ENCODE peak calls at places on chromosomes 7 and 10, in eight cellular contexts. O is psoas muscle; D is OCI-LY7; N is body of pancreas; B is small intestine; J is hepatocyte; Z is IMR-90; L is CD4-positive, CD25-positive, alpha-beta regulatory T cell. F is an unnamed sample.

GRCh38 chr10:97333351-97333600 is 1.3 kb downstream of the FRAT2 start:
- DNase-seq in O (no peak), D (peak; percentile 28), N (no peak), B (no peak), J (peak; percentile 52), Z (peak; percentile 36), L (no peak), F (no peak)

GRCh38 chr7:71682841-71683341 is 550.9 kb downstream of the GALNT17 start:
- DNase-seq in O (no peak), D (no peak), N (no peak), B (no peak), J (peak; percentile 19), Z (no peak), L (no peak), F (no peak)

GRCh38 chr10:1050555-1050954 is 1.6 kb upstream of the IDI1 start:
- DNase-seq in O (no peak), D (peak; percentile 78), N (no peak), B (peak; percentile 79), J (peak; percentile 70), Z (no peak), L (peak; percentile 38), F (no peak)

GRCh38 chr7:75971961-75972763 is 22.2 kb downstream of the TMEM120A start:
- DNase-seq in O (peak; percentile 82), D (no peak), N (no peak), B (no peak), J (no peak), Z (no peak), L (no peak), F (peak; percentile 25)

GRCh38 chr10:54900584-54900983 is 99.6 kb upstream of the PCDH15 start:
- DNase-seq in O (no peak), D (no peak), N (no peak), B (no peak), J (no peak), Z (no peak), L (no peak), F (no peak)

GRCh38 chr7:158676898-158677297 is 27.7 kb downstream of the NCAPG2 start:
- DNase-seq in O (no peak), D (no peak), N (no peak), B (no peak), J (no peak), Z (no peak), L (no peak), F (no peak)

GRCh38 chr7:134649231-134649775 is 2.6 kb downstream of the BPGM start:
- DNase-seq in O (no peak), D (peak; percentile 40), N (no peak), B (no peak), J (no peak), Z (peak; percentile 37), L (no peak), F (peak; percentile 43)

GRCh38 chr7:38660427-38661099 is 29.4 kb upstream of the AMPH start:
- DNase-seq in O (no peak), D (peak; percentile 44), N (no peak), B (peak; percentile 5), J (peak; percentile 37), Z (peak; percentile 56), L (no peak), F (peak; percentile 71)

GRCh38 chr7:157876469-157877285 is 539.9 kb downstream of the DNAJB6 start:
- DNase-seq in O (no peak), D (no peak), N (no peak), B (no peak), J (no peak), Z (no peak), L (no peak), F (no peak)

GRCh38 chr10:127797339-127797738 is 60.4 kb downstream of the FOXI2 start:
- DNase-seq in O (no peak), D (peak; percentile 3), N (no peak), B (peak; percentile 5), J (peak; percentile 67), Z (peak; percentile 20), L (no peak), F (no peak)

GRCh38 chr10:69573056-69573806 is at the start of gene NEUROG3:
- DNase-seq in O (peak; percentile 34), D (peak; percentile 27), N (no peak), B (no peak), J (no peak), Z (no peak), L (no peak), F (no peak)

GRCh38 chr7:151686016-151686766 is 166.5 kb upstream of the RHEB start:
- DNase-seq in O (no peak), D (no peak), N (no peak), B (peak; percentile 59), J (peak; percentile 45), Z (no peak), L (no peak), F (no peak)

GRCh38 chr10:45454262-45454661 is 80.2 kb downstream of the ALOX5 start:
- DNase-seq in O (no peak), D (no peak), N (peak; percentile 54), B (no peak), J (no peak), Z (no peak), L (no peak), F (no peak)

GRCh38 chr10:109343293-109343692 is 580.0 kb downstream of the XPNPEP1 start:
- DNase-seq in O (no peak), D (no peak), N (no peak), B (no peak), J (no peak), Z (peak; percentile 87), L (no peak), F (no peak)

GRCh38 chr10:71744897-71745658 is 25.5 kb upstream of the C10orf105 start:
- DNase-seq in O (no peak), D (no peak), N (no peak), B (no peak), J (no peak), Z (no peak), L (no peak), F (no peak)
- H3K4me1 ChIP-seq in O (peaks cover 35% of the 10 kb centered on the region), D (peaks cover 43% of the 10 kb centered on the region), N (peaks cover 30% of the 10 kb centered on the region), B (peaks cover 16% of the 10 kb centered on the region), J (peaks cover 22% of the 10 kb centered on the region), Z (peaks cover 2% of the 10 kb centered on the region), L (peaks cover 100% of the 10 kb centered on the region), F (peaks cover 38% of the 10 kb centered on the region)

GRCh38 chr7:155806096-155806871 is 6.0 kb downstream of the SHH start:
- DNase-seq in O (no peak), D (no peak), N (no peak), B (no peak), J (no peak), Z (no peak), L (no peak), F (no peak)

GRCh38 chr7:155804431-155804831 is 7.8 kb downstream of the SHH start:
- DNase-seq in O (no peak), D (no peak), N (no peak), B (no peak), J (no peak), Z (no peak), L (no peak), F (no peak)

GRCh38 chr7:155803418-155804376 is 8.6 kb downstream of the SHH start:
- DNase-seq in O (no peak), D (no peak), N (no peak), B (no peak), J (peak; percentile 70), Z (no peak), L (no peak), F (peak; percentile 45)

GRCh38 chr7:155805826-155806095 is 6.5 kb downstream of the SHH start:
- DNase-seq in O (no peak), D (no peak), N (no peak), B (no peak), J (no peak), Z (no peak), L (no peak), F (no peak)

GRCh38 chr7:155804897-155805825 is 7.1 kb downstream of the SHH start:
- DNase-seq in O (no peak), D (no peak), N (peak; percentile 66), B (no peak), J (peak; percentile 81), Z (peak; percentile 65), L (no peak), F (peak; percentile 81)
- H3K4me1 ChIP-seq in O (peaks cover 19% of the 10 kb centered on the region), D (no peaks in the 10 kb centered on the region), N (peaks cover 58% of the 10 kb centered on the region), B (no peaks in the 10 kb centered on the region), J (peaks cover 36% of the 10 kb centered on the region), Z (peaks cover 5% of the 10 kb centered on the region), L (peaks cover 32% of the 10 kb centered on the region), F (peaks cover 14% of the 10 kb centered on the region)

GRCh38 chr10:21503580-21503979 is 21.9 kb downstream of the SKIDA1 start:
- DNase-seq in O (no peak), D (no peak), N (no peak), B (no peak), J (no peak), Z (no peak), L (no peak), F (no peak)
- H3K4me1 ChIP-seq in O (no peaks in the 10 kb centered on the region), D (no peaks in the 10 kb centered on the region), N (no peaks in the 10 kb centered on the region), B (no peaks in the 10 kb centered on the region), J (peaks cover 32% of the 10 kb centered on the region), Z (no peaks in the 10 kb centered on the region), L (peaks cover 9% of the 10 kb centered on the region), F (no peaks in the 10 kb centered on the region)

GRCh38 chr10:48582970-48583369 is 21.9 kb downstream of the ARHGAP22 start:
- DNase-seq in O (no peak), D (no peak), N (no peak), B (no peak), J (no peak), Z (no peak), L (no peak), F (no peak)

GRCh38 chr10:48575901-48576300 is 29.0 kb downstream of the ARHGAP22 start:
- DNase-seq in O (no peak), D (no peak), N (no peak), B (no peak), J (no peak), Z (no peak), L (no peak), F (no peak)

GRCh38 chr10:48577158-48577557 is 27.7 kb downstream of the ARHGAP22 start:
- DNase-seq in O (no peak), D (peak; percentile 84), N (no peak), B (no peak), J (no peak), Z (no peak), L (no peak), F (no peak)

GRCh38 chr10:48580236-48580635 is 24.6 kb downstream of the ARHGAP22 start:
- DNase-seq in O (no peak), D (no peak), N (no peak), B (no peak), J (no peak), Z (no peak), L (no peak), F (no peak)

DNA sequence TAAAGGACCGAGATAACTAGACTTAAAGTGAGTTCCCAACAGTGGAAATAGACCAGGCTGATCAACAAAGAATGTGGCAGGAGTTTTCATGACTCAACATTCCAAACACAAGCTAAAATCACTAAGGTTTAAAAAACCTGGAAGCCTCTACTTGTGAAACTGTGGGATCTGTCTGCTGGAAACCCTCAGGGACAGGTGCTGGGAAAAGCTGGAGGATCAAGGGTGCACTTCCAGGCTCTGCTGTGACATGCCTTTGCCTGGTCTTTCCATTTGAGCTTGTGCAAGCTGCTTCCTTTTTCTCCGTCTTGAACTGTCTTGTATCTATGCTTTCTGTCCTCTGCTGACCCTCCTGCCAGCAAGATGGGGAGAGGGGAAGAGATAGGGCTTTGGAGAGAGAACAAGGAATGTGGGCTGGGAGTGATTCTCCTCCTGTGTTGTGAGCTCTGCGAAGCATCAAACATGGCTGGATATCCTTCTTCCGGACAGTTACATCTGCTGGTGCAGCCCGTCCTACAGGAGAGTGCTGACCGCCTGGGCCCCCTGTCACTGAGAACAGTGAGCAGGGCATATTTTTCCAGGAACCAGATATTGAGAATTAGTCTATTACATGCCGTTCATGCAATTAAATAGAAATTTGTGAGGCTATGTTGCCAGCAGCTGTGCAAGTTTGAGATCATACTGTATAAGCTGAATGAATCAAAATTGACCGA is 25.5 kb downstream of the ARHGAP22 start:
- DNase-seq in O (no peak), D (no peak), N (no peak), B (no peak), J (peak; percentile 32), Z (peak; percentile 72), L (no peak), F (peak; percentile 40)
- H3K4me1 ChIP-seq in O (no peaks in the 10 kb centered on the region), D (peaks cover 70% of the 10 kb centered on the region), N (no peaks in the 10 kb centered on the region), B (no peaks in the 10 kb centered on the region), J (no peaks in the 10 kb centered on the region), Z (peaks cover 15% of the 10 kb centered on the region), L (no peaks in the 10 kb centered on the region), F (peaks cover 17% of the 10 kb centered on the region)

F was measured in adipocyte.